ENCODE peak calls at places on chromosome 18, in seven cellular contexts. P is Calu3, H is bronchial epithelial cell, D is Ammon's horn, C is NCI-H774, K is GM04504, W is hepatic stellate cell. O is an unnamed sample.

GRCh38 chr18:9153281-9153680 is 16.7 kb downstream of the ANKRD12 start:
- DNase-seq in P (no peak), H (no peak), D (no peak), C (no peak), K (no peak), W (no peak), O (no peak)

GRCh38 chr18:9665311-9665710 is 42.8 kb upstream of the RAB31 start:
- DNase-seq in P (no peak), H (no peak), D (no peak), C (no peak), K (no peak), W (no peak), O (no peak)

GRCh38 chr18:77102246-77103040 is 30.1 kb downstream of the MBP start:
- DNase-seq in P (no peak), H (peak), D (no peak), C (no peak), K (peak), W (peak), O (no peak)

GRCh38 chr18:22238036-22238435 is 68.6 kb downstream of the GATA6 start:
- DNase-seq in P (no peak), H (no peak), D (no peak), C (no peak), K (no peak), W (no peak), O (no peak)

GRCh38 chr18:23779696-23780303 is 90.5 kb downstream of the LAMA3 start:
- DNase-seq in P (no peak), H (peak), D (no peak), C (no peak), K (peak), W (no peak), O (no peak)

GRCh38 chr18:59459352-59460059 is 100.4 kb upstream of the LMAN1 start:
- DNase-seq in P (no peak), H (peak), D (peak), C (peak), K (peak), W (peak), O (no peak)

GRCh38 chr18:7333163-7333562 is 102.3 kb downstream of the LRRC30 start:
- DNase-seq in P (no peak), H (no peak), D (no peak), C (no peak), K (no peak), W (no peak), O (no peak)

GRCh38 chr18:39620551-39621168 is 2055.1 kb upstream of the CELF4 start:
- DNase-seq in P (no peak), H (no peak), D (no peak), C (no peak), K (no peak), W (no peak), O (no peak)

GRCh38 chr18:76405761-76406356 is 89.2 kb downstream of the ZNF516 start:
- DNase-seq in P (peak), H (no peak), D (no peak), C (no peak), K (no peak), W (no peak), O (no peak)

GRCh38 chr18:79642626-79643025 is 37.0 kb upstream of the CTDP1 start:
- DNase-seq in P (no peak), H (peak), D (no peak), C (no peak), K (no peak), W (no peak), O (no peak)

GRCh38 chr18:9209230-9209629 is 72.6 kb downstream of the ANKRD12 start:
- DNase-seq in P (no peak), H (no peak), D (no peak), C (no peak), K (peak), W (no peak), O (no peak)

GRCh38 chr18:77807650-77808049 is 558.0 kb downstream of the GALR1 start:
- DNase-seq in P (no peak), H (no peak), D (no peak), C (no peak), K (no peak), W (no peak), O (no peak)

GRCh38 chr18:2304378-2305175 is 266.7 kb downstream of the METTL4 start:
- DNase-seq in P (peak), H (peak), D (no peak), C (no peak), K (no peak), W (no peak), O (no peak)

GRCh38 chr18:48674198-48674721 is 135.4 kb downstream of the CTIF start:
- DNase-seq in P (no peak), H (peak), D (no peak), C (no peak), K (no peak), W (no peak), O (no peak)

GRCh38 chr18:24052053-24052452 is 37.5 kb downstream of the TTC39C start:
- DNase-seq in P (no peak), H (peak), D (no peak), C (peak), K (no peak), W (no peak), O (no peak)

GRCh38 chr18:80171190-80171872 is 62.3 kb downstream of the ADNP2 start:
- DNase-seq in P (peak), H (no peak), D (peak), C (peak), K (no peak), W (peak), O (no peak)

GRCh38 chr18:72261562-72261961 is 282.6 kb downstream of the CBLN2 start:
- DNase-seq in P (no peak), H (no peak), D (no peak), C (no peak), K (no peak), W (no peak), O (no peak)

GRCh38 chr18:35178260-35178659 is 62.6 kb upstream of the ZNF397 start:
- DNase-seq in P (no peak), H (peak), D (no peak), C (no peak), K (peak), W (no peak), O (no peak)

GRCh38 chr18:26526128-26526965 is 22.0 kb downstream of the KCTD1 start:
- DNase-seq in P (no peak), H (no peak), D (no peak), C (no peak), K (no peak), W (no peak), O (no peak)

GRCh38 chr18:26479686-26480079 is 68.7 kb downstream of the KCTD1 start:
- DNase-seq in P (no peak), H (no peak), D (no peak), C (no peak), K (no peak), W (no peak), O (no peak)

GRCh38 chr18:32922951-32923430 is 150.2 kb upstream of the KLHL14 start:
- DNase-seq in P (no peak), H (no peak), D (no peak), C (no peak), K (no peak), W (no peak), O (no peak)

GRCh38 chr18:48997985-48998831 is 47.4 kb upstream of the SMAD7 start:
- DNase-seq in P (peak), H (peak), D (no peak), C (no peak), K (peak), W (peak), O (no peak)

GRCh38 chr18:25457636-25458035 is 105.7 kb upstream of the ZNF521 start:
- DNase-seq in P (no peak), H (peak), D (no peak), C (no peak), K (peak), W (no peak), O (no peak)

GRCh38 chr18:45441110-45441842 is 174.0 kb upstream of the SLC14A2 start:
- DNase-seq in P (peak), H (peak), D (no peak), C (no peak), K (no peak), W (no peak), O (no peak)

GRCh38 chr18:79598046-79598884 is 81.3 kb upstream of the CTDP1 start:
- DNase-seq in P (no peak), H (no peak), D (no peak), C (no peak), K (no peak), W (no peak), O (no peak)

GRCh38 chr18:79258447-79258846 is 137.3 kb upstream of the NFATC1 start:
- DNase-seq in P (no peak), H (no peak), D (peak), C (no peak), K (no peak), W (no peak), O (no peak)

GRCh38 chr18:74579704-74580103 is 18.0 kb upstream of the ZNF407 start:
- DNase-seq in P (no peak), H (no peak), D (no peak), C (no peak), K (no peak), W (no peak), O (no peak)

GRCh38 chr18:34794346-34794745 is 84.2 kb downstream of the DTNA start:
- DNase-seq in P (no peak), H (no peak), D (no peak), C (no peak), K (no peak), W (no peak), O (no peak)

GRCh38 chr18:61502472-61502871 is 169.2 kb downstream of the CDH20 start:
- DNase-seq in P (peak), H (peak), D (peak), C (peak), K (peak), W (peak), O (no peak)

GRCh38 chr18:79525556-79526467 is 130.1 kb downstream of the NFATC1 start:
- DNase-seq in P (no peak), H (peak), D (peak), C (no peak), K (no peak), W (no peak), O (no peak)

GRCh38 chr18:5534845-5535244 is 9.0 kb downstream of the EPB41L3 start:
- DNase-seq in P (no peak), H (no peak), D (no peak), C (no peak), K (no peak), W (no peak), O (no peak)

GRCh38 chr18:37471619-37472018 is 94.0 kb downstream of the CELF4 start:
- DNase-seq in P (no peak), H (no peak), D (no peak), C (no peak), K (no peak), W (no peak), O (no peak)

GRCh38 chr18:63148449-63149199 is 170.9 kb downstream of the BCL2 start:
- DNase-seq in P (no peak), H (peak), D (no peak), C (peak), K (peak), W (no peak), O (no peak)

GRCh38 chr18:24326211-24326610 is 71.4 kb downstream of the OSBPL1A start:
- DNase-seq in P (no peak), H (no peak), D (no peak), C (no peak), K (no peak), W (no peak), O (no peak)

GRCh38 chr18:45456076-45457066 is 158.9 kb upstream of the SLC14A2 start:
- DNase-seq in P (no peak), H (no peak), D (no peak), C (no peak), K (no peak), W (no peak), O (no peak)

GRCh38 chr18:62741118-62741566 is 25.8 kb downstream of the PHLPP1 start:
- DNase-seq in P (peak), H (peak), D (no peak), C (no peak), K (no peak), W (no peak), O (no peak)

GRCh38 chr18:26226229-26227050 is at the start of gene TAF4B:
- DNase-seq in P (peak), H (peak), D (peak), C (peak), K (peak), W (peak), O (peak)

GRCh38 chr18:35387367-35387685 is 10.2 kb upstream of the ZNF396 start:
- DNase-seq in P (no peak), H (peak), D (no peak), C (no peak), K (no peak), W (no peak), O (no peak)